ENCODE peak calls at places on chromosomes 13 and 19, in eight cellular contexts. S, M, X, V, U, L, E and H are unnamed samples.

GRCh38 chr19:53824134-53824611 is at the start of gene NLRP12:
- DNase-seq in L (no peak), V (no peak), M (no peak), X (no peak), E (no peak), U (no peak), S (peak), H (peak)

GRCh38 chr19:54325194-54325621 is 12.2 kb upstream of the LILRA5 start:
- DNase-seq in U (no peak), S (peak), L (peak), X (no peak), V (no peak), M (no peak), E (no peak), H (peak)

GRCh38 chr19:6667114-6667627 is 2.8 kb downstream of the TNFSF14 start:
- DNase-seq in S (no peak), X (no peak), V (no peak), M (no peak), U (no peak), L (no peak), E (no peak), H (no peak)

GRCh38 chr19:13077233-13077632 is 25.4 kb downstream of the LYL1 start:
- DNase-seq in S (no peak), X (no peak), U (no peak), M (no peak), L (no peak), E (no peak), V (no peak), H (no peak)

GRCh38 chr19:47296036-47296435 is 13.6 kb upstream of the C5AR1 start:
- DNase-seq in X (no peak), M (peak), U (peak), E (peak), L (peak), S (peak), V (no peak), H (peak)

GRCh38 chr19:55379161-55379560 is 2.5 kb downstream of the TMEM190 start:
- DNase-seq in E (no peak), L (no peak), S (no peak), X (no peak), V (no peak), M (no peak), U (no peak), H (no peak)

GRCh38 chr13:40404407-40404806 is 262.0 kb downstream of the FOXO1 start:
- DNase-seq in M (no peak), X (no peak), V (peak), L (no peak), S (no peak), E (peak), U (no peak), H (no peak)

GRCh38 chr19:34241513-34242337 is 12.6 kb upstream of the GARRE1 start:
- DNase-seq in S (no peak), V (no peak), E (no peak), L (no peak), U (no peak), X (no peak), M (no peak), H (no peak)

GRCh38 chr19:3500429-3501101 is at the start of gene DOHH:
- DNase-seq in V (peak), L (peak), M (peak), U (peak), S (peak), X (peak), E (peak), H (peak)

GRCh38 chr19:45455707-45456499 is 11.9 kb upstream of the FOSB start:
- DNase-seq in U (peak), E (peak), L (peak), M (peak), V (peak), X (no peak), S (peak), H (peak)

GRCh38 chr13:105573134-105573533 is 962.3 kb downstream of the EFNB2 start:
- DNase-seq in L (no peak), S (no peak), M (no peak), V (no peak), U (no peak), E (no peak), X (no peak), H (no peak)

GRCh38 chr19:34141036-34141435 is 31.3 kb upstream of the LSM14A start:
- DNase-seq in L (no peak), U (no peak), V (no peak), S (no peak), E (no peak), M (no peak), X (no peak), H (no peak)

GRCh38 chr19:8609210-8610040 is 1.1 kb downstream of the ADAMTS10 start:
- DNase-seq in V (no peak), L (peak), X (no peak), U (no peak), E (peak), M (no peak), S (no peak), H (peak)

GRCh38 chr13:30299746-30300145 is 7.6 kb downstream of the KATNAL1 start:
- DNase-seq in X (no peak), V (no peak), E (no peak), S (no peak), U (no peak), L (peak), M (no peak), H (no peak)

GRCh38 chr19:7869910-7870511 is 4.2 kb downstream of the PRR36 start:
- DNase-seq in L (peak), S (no peak), V (no peak), U (peak), X (no peak), E (no peak), M (no peak), H (peak)

GRCh38 chr13:100506154-100506553 is 82.4 kb downstream of the GGACT start:
- DNase-seq in M (no peak), V (no peak), E (no peak), L (no peak), S (no peak), X (no peak), U (no peak), H (no peak)

GRCh38 chr19:39704181-39705044 is at the start of gene LGALS14:
- DNase-seq in S (no peak), X (no peak), L (no peak), E (no peak), M (no peak), V (no peak), U (no peak), H (no peak)

GRCh38 chr13:112857914-112858490 is 111.0 kb upstream of the MCF2L start:
- DNase-seq in L (no peak), X (no peak), S (no peak), M (no peak), E (no peak), U (no peak), V (no peak), H (no peak)

GRCh38 chr13:99610702-99611289 is 109.5 kb downstream of the TM9SF2 start:
- DNase-seq in S (no peak), X (no peak), V (no peak), U (no peak), L (no peak), M (no peak), E (no peak), H (no peak)

GRCh38 chr13:44191504-44192171 is 182.0 kb upstream of the SERP2 start:
- DNase-seq in U (peak), V (no peak), X (no peak), S (peak), M (peak), L (peak), E (no peak), H (peak)

GRCh38 chr13:99174533-99175100 is 26.0 kb upstream of the UBAC2 start:
- DNase-seq in X (no peak), S (no peak), M (no peak), L (no peak), E (no peak), U (no peak), V (no peak), H (no peak)

GRCh38 chr19:17262557-17262956 is 2.0 kb downstream of the USHBP1 start:
- DNase-seq in S (no peak), V (no peak), M (no peak), U (no peak), X (no peak), E (no peak), L (no peak), H (no peak)
- H3K4me3 ChIP-seq in S (no peak), V (peak), M (no peak), U (no peak), X (no peak), E (no peak), L (no peak), H (no peak)

GRCh38 chr13:45702088-45702487 is at the start of gene CBY2:
- DNase-seq in S (no peak), U (no peak), V (peak), L (no peak), E (no peak), M (no peak), X (no peak), H (no peak)
- TF ChIP-seq POLR2A in S (no peak), U (no peak), V (no peak), L (no peak), E (no peak), M (no peak), X (peak), H (no peak)

GRCh38 chr19:41366089-41366488 is 2.1 kb upstream of the B9D2 start:
- DNase-seq in E (no peak), X (no peak), V (no peak), U (no peak), L (no peak), S (no peak), M (no peak), H (no peak)
- TF ChIP-seq CTCF in E (no peak), X (peak), V (no peak), U (no peak), L (peak), S (no peak), M (no peak), H (no peak)

GRCh38 chr13:111508902-111509509 is 188.6 kb downstream of the TEX29 start:
- DNase-seq in X (no peak), M (no peak), L (no peak), E (no peak), S (no peak), V (no peak), U (no peak), H (no peak)
- H3K4me3 ChIP-seq in X (no peak), M (no peak), L (no peak), E (no peak), S (no peak), V (no peak), U (no peak), H (no peak)

DNA sequence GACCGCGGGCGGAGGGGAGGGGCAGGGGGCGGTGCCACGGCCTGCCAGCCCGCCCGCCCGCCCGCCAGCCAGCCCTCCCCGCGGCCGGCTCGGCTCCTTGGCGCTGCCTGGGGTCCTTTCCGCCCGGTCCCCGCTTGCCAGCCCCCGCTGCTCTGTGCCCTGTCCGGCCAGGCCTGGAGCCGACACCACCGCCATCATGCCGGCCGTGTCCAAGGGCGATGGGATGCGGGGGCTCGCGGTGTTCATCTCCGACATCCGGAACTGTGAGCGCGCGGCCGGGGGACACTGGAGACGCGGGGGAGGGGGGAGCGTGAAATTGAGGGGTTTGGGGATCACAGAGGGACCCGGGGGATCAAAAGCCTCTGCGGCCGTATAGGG is at the start of gene AP2A1:
- DNase-seq in U (no peak), V (no peak), X (no peak), M (no peak), S (no peak), E (no peak), L (no peak), H (no peak)
- TF ChIP-seq POLR2A in U (no peak), V (no peak), X (peak), M (peak), S (peak), E (peak), L (no peak), H (no peak)

DNA sequence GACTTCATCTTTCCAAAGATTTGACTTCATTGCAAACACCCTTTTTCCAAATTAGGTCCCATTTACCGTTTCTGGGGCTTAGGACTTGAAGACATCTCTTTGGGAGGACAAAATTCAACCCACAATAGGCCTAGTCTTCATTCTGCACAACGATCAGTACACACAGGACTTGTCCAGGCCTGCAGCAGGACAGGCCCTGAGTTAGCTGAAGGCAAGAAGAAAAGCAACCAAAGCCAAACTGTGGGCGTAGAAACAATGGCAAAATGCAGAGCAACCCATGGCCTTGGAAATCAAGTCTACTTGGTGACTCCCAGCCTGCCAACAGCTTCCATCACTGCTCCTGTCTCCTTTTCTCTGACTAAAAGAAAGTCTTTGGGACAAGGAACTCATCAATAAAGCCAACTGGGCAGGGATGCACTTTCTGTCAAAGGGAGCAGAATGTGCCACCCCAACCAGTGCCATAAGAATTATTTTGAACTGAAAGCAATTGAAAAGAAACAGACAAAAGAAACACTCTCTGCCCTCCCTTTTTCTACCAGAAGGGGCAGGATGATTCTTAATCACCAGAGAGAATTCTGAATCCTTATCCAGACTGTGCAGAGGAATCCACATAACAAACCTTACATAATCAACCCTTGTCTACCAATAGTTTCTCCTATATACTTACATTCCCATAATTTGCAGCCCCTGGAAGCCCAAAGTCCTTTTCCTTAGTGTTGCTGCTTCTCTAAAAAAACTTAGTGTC is 520.9 kb upstream of the NBEA start:
- DNase-seq in M (no peak), S (no peak), U (peak), V (no peak), L (no peak), X (no peak), E (no peak), H (no peak)
- TF ChIP-seq CTCF in M (no peak), S (no peak), U (no peak), V (no peak), L (no peak), X (no peak), E (no peak), H (peak)

DNA sequence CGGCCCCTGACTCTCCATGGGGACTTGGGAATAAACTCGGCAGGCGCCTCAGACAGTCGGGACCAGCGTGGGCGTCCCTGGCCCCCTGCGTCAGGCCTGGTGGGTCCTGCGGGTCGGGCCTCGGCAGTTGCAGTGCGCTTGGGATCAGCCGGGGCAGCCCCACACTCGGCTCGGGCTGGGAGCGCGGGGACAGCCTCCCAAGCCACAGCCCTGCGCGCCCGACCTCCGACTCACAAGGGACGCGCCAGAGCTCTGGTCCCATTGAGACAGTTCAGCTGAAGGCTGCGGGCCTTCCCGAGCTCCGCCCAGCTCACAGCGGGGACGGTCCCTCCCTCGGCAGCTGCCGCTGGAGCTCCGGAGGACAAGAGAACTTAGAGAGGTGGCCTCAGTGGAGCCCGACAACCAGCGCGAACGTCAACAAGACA is 45.7 kb upstream of the ZNF730 start:
- DNase-seq in E (peak), X (no peak), U (peak), S (no peak), M (peak), V (no peak), L (peak), H (no peak)
- H3K4me3 ChIP-seq in E (no peak), X (no peak), U (peak), S (peak), M (peak), V (peak), L (peak), H (no peak)

GRCh38 chr13:77981191-77981925 is 62.7 kb upstream of the EDNRB start:
- DNase-seq in E (no peak), V (no peak), X (no peak), U (no peak), M (no peak), S (no peak), L (peak), H (no peak)

GRCh38 chr13:77988355-77988754 is 69.7 kb upstream of the EDNRB start:
- DNase-seq in V (no peak), S (no peak), U (no peak), M (no peak), L (no peak), X (no peak), E (no peak), H (no peak)

GRCh38 chr13:77986699-77987098 is 68.1 kb upstream of the EDNRB start:
- DNase-seq in L (no peak), E (no peak), U (no peak), M (no peak), V (no peak), X (no peak), S (no peak), H (no peak)

GRCh38 chr13:77990973-77991372 is 72.3 kb upstream of the EDNRB start:
- DNase-seq in X (no peak), S (no peak), U (no peak), E (no peak), V (no peak), L (no peak), M (no peak), H (no peak)

GRCh38 chr13:77985866-77986636 is 67.4 kb upstream of the EDNRB start:
- DNase-seq in L (no peak), U (no peak), X (no peak), S (no peak), M (no peak), V (no peak), E (no peak), H (no peak)
- TF ChIP-seq POLR2A in L (no peak), U (no peak), X (no peak), S (no peak), M (no peak), V (no peak), E (no peak), H (no peak)

GRCh38 chr13:39036212-39036611 is 1.7 kb downstream of the PROSER1 start:
- DNase-seq in X (no peak), S (no peak), M (no peak), V (no peak), L (peak), E (no peak), U (no peak), H (no peak)

GRCh38 chr13:39037410-39037879 is 444 bp downstream of the PROSER1 start:
- DNase-seq in L (no peak), M (no peak), V (no peak), S (no peak), E (peak), U (peak), X (no peak), H (peak)

GRCh38 chr13:39039033-39039432 is 777 bp downstream of the NHLRC3 start:
- DNase-seq in M (no peak), V (no peak), X (no peak), S (no peak), L (no peak), E (no peak), U (no peak), H (no peak)

GRCh38 chr13:39038569-39038898 is 278 bp downstream of the NHLRC3 start:
- DNase-seq in S (no peak), U (no peak), E (no peak), M (no peak), V (no peak), L (no peak), X (no peak), H (peak)

GRCh38 chr13:39037880-39038568 is at the start of the genes NHLRC3 and PROSER1:
- DNase-seq in X (peak), U (peak), V (peak), S (peak), M (peak), L (peak), E (peak), H (peak)
- TF ChIP-seq CTCF in X (no peak), U (peak), V (no peak), S (no peak), M (peak), L (no peak), E (no peak), H (peak)

GRCh38 chr19:11421607-11422098 is 2.5 kb upstream of the RGL3 start:
- DNase-seq in L (no peak), U (no peak), S (no peak), V (no peak), E (no peak), X (no peak), M (no peak), H (peak)

GRCh38 chr19:11420894-11421606 is 1.9 kb upstream of the RGL3 start:
- DNase-seq in X (no peak), M (no peak), S (no peak), U (no peak), V (no peak), L (no peak), E (no peak), H (peak)

GRCh38 chr19:11423804-11424318 is 4.7 kb upstream of the RGL3 start:
- DNase-seq in U (no peak), X (no peak), L (no peak), M (no peak), S (no peak), V (no peak), E (no peak), H (peak)

GRCh38 chr19:11423164-11423803 is 4.2 kb upstream of the RGL3 start:
- DNase-seq in M (no peak), X (no peak), S (no peak), E (no peak), U (no peak), V (no peak), L (no peak), H (no peak)

DNA sequence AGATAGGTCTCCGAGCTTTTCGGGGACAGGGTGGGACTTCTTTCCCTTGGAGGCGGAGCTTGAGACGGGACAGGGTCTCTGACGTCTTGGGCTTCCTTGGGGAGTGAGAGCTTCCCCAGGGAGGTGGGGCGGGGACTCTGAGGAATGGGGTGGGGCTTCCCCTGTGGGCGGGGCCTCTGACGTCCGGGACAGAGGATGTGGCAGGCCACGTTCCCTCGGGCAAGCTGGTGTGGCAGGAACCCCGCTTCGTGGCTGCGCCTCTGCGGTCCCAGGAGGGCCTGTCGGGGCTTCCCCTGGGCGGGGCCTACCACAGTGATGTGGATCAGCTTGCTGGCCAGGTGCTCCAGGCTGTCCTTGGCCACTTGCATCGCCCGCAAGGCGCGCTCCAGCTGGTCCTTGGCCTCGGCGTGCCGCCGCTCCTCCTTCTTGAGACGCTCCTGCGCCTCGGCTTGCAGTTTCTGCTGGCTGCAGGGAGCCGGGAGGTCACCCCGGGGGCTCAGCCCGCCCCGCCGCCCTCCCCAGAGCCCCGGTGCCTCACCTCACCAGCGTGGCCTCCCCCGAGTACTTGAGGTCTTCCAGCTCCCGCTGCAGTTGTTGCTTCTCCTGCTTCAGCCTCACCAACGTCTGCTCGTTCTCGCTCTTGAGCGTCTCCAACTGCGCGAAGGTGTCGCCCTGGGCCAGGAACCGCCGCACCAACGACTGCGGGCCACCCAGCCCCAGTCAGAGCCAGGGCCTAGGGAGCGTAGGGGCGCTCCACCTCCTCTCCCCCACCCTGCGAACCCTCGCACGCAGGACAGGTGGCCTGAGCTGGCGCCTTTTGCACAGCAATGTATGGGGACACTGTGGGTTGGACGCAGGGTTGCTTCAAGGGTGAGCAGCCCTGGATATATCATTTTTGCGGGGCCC is 3.3 kb upstream of the RGL3 start:
- DNase-seq in V (no peak), M (peak), U (peak), E (peak), X (peak), S (peak), L (no peak), H (peak)
- H3K4me3 ChIP-seq in V (peak), M (no peak), U (peak), E (no peak), X (peak), S (no peak), L (peak), H (no peak)